ENCODE peak calls at places on chromosomes 7 and 10, in ten cellular contexts. R, X, G, D, B, C, H, F, J and M are unnamed samples.

GRCh38 chr10:119253433-119254174 is 46.2 kb downstream of the GRK5 start:
- DNase-seq in R (peak; percentile 73), D (peak; percentile 47), F (no peak), H (peak; percentile 95), B (peak; percentile 87), C (peak; percentile 97), J (peak; percentile 32), X (peak; percentile 87), G (peak; percentile 89), M (peak; percentile 51)

GRCh38 chr7:27905951-27906350 is 166.0 kb downstream of the TAX1BP1 start:
- DNase-seq in F (no peak), X (no peak), B (no peak), H (no peak), C (no peak), R (no peak), J (no peak), G (no peak), D (no peak), M (no peak)

GRCh38 chr7:23377134-23377533 is 78.0 kb downstream of the MALSU1 start:
- DNase-seq in C (no peak), R (no peak), H (no peak), X (no peak), G (no peak), D (no peak), J (no peak), B (peak; percentile 43), F (no peak), M (no peak)

GRCh38 chr10:56012146-56012545 is 348.9 kb downstream of the ZWINT start:
- DNase-seq in F (no peak), C (no peak), X (no peak), J (no peak), H (no peak), R (no peak), B (no peak), G (no peak), D (no peak), M (no peak)

GRCh38 chr7:18488047-18488446 is 7.5 kb upstream of the HDAC9 start:
- DNase-seq in X (no peak), J (no peak), R (no peak), C (no peak), D (no peak), H (no peak), B (peak; percentile 31), F (no peak), G (no peak), M (no peak)

GRCh38 chr7:117323877-117324699 is 1.2 kb upstream of the WNT2 start:
- DNase-seq in C (no peak), G (no peak), R (peak; percentile 22), X (no peak), H (no peak), J (peak; percentile 16), B (peak; percentile 4), F (peak; percentile 72), D (peak; percentile 21), M (peak; percentile 59)

GRCh38 chr10:48446785-48447184 is 140.3 kb downstream of the MAPK8 start:
- DNase-seq in R (no peak), H (peak; percentile 57), J (peak; percentile 3), F (peak; percentile 36), G (no peak), D (no peak), C (no peak), X (no peak), B (no peak), M (peak; percentile 27)

GRCh38 chr10:48554246-48554645 is 50.6 kb downstream of the ARHGAP22 start:
- DNase-seq in J (no peak), D (no peak), F (no peak), H (no peak), G (peak; percentile 57), R (no peak), X (no peak), C (no peak), B (no peak), M (no peak)

GRCh38 chr7:106283831-106284515 is 810 bp downstream of the NAMPT start:
- DNase-seq in J (peak; percentile 51), D (peak; percentile 61), G (peak; percentile 60), H (peak; percentile 81), B (peak; percentile 56), C (no peak), X (peak; percentile 68), F (no peak), R (peak; percentile 37), M (peak; percentile 54)

GRCh38 chr7:106282374-106282773 is 2.4 kb downstream of the NAMPT start:
- DNase-seq in X (no peak), F (no peak), R (no peak), C (no peak), H (no peak), J (no peak), D (no peak), G (no peak), B (no peak), M (no peak)

GRCh38 chr7:106281919-106282318 is 2.9 kb downstream of the NAMPT start:
- DNase-seq in D (no peak), X (no peak), C (no peak), F (no peak), H (no peak), R (no peak), B (no peak), J (no peak), G (no peak), M (no peak)

GRCh38 chr7:106283501-106283830 is 1.3 kb downstream of the NAMPT start:
- DNase-seq in R (no peak), H (no peak), X (no peak), D (no peak), J (no peak), F (no peak), C (no peak), G (no peak), B (no peak), M (no peak)

DNA sequence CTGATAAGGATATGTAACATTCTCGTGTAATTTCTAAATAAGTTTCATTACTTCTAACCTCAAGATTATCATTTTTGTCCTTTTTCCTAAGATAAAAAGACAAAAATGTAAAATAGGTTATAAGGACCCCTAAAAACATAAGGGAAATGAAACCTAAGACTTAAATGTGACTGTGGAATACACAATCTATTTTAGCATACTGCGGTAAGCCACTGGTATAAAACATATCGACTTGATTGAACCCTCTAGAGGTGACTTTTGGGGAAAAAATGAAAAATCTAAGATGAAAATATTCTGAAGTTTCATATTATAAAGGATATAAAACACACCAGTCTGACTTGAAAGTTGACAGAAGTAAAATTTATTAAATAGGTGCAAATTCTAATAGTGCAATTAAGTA is 1.9 kb downstream of the NAMPT start:
- DNase-seq in G (no peak), J (no peak), H (no peak), B (no peak), D (no peak), R (no peak), F (no peak), X (no peak), C (no peak), M (no peak)
- H3K4me3 ChIP-seq in G (peak overlapping the region; percentile 81), J (peak overlapping the region; percentile 6), H (peak overlapping the region; percentile 88), B (peak overlapping the region; percentile 78), D (no peak overlapping the region), R (peak overlapping the region; percentile 74), F (no peak overlapping the region), X (no peak overlapping the region), C (no peak overlapping the region), M (no peak overlapping the region)

GRCh38 chr7:69801729-69802688 is 203.7 kb downstream of the AUTS2 start:
- DNase-seq in B (no peak), C (no peak), X (no peak), H (no peak), J (no peak), G (no peak), F (no peak), R (no peak), D (no peak), M (no peak)

GRCh38 chr7:69799990-69800389 is 201.7 kb downstream of the AUTS2 start:
- DNase-seq in G (no peak), B (no peak), X (no peak), D (no peak), J (no peak), H (no peak), C (no peak), F (no peak), R (no peak), M (no peak)

GRCh38 chr7:69800495-69800894 is 202.2 kb downstream of the AUTS2 start:
- DNase-seq in F (no peak), C (no peak), J (peak; percentile 46), B (no peak), H (no peak), G (no peak), D (no peak), X (no peak), R (no peak), M (peak; percentile 64)

GRCh38 chr7:69804962-69805361 is 206.7 kb downstream of the AUTS2 start:
- DNase-seq in C (no peak), G (no peak), D (no peak), F (no peak), B (no peak), J (no peak), R (no peak), H (no peak), X (no peak), M (no peak)

GRCh38 chr7:69803699-69804516 is 205.6 kb downstream of the AUTS2 start:
- DNase-seq in D (no peak), X (no peak), F (no peak), B (no peak), G (no peak), H (no peak), J (no peak), C (no peak), R (no peak), M (no peak)
- TF ChIP-seq CTCF in D (no peak), X (no peak), F (no peak), B (no peak), G (no peak), H (no peak), J (no peak), C (no peak), R (no peak), M (no peak)

GRCh38 chr10:6306917-6307316 is 104.2 kb downstream of the PFKFB3 start:
- DNase-seq in J (no peak), G (no peak), D (no peak), R (no peak), H (no peak), B (no peak), C (no peak), X (no peak), F (no peak), M (no peak)

GRCh38 chr10:6301482-6302083 is 98.9 kb downstream of the PFKFB3 start:
- DNase-seq in F (no peak), B (peak; percentile 22), H (no peak), C (no peak), X (no peak), D (no peak), R (no peak), J (no peak), G (no peak), M (no peak)

GRCh38 chr10:6300784-6301180 is 98.0 kb downstream of the PFKFB3 start:
- DNase-seq in C (no peak), F (no peak), X (no peak), G (no peak), D (no peak), J (no peak), B (no peak), R (no peak), H (no peak), M (no peak)

GRCh38 chr10:6310977-6311376 is 108.2 kb downstream of the PFKFB3 start:
- DNase-seq in R (no peak), F (no peak), H (no peak), J (no peak), C (no peak), X (no peak), D (no peak), B (no peak), G (no peak), M (no peak)

DNA sequence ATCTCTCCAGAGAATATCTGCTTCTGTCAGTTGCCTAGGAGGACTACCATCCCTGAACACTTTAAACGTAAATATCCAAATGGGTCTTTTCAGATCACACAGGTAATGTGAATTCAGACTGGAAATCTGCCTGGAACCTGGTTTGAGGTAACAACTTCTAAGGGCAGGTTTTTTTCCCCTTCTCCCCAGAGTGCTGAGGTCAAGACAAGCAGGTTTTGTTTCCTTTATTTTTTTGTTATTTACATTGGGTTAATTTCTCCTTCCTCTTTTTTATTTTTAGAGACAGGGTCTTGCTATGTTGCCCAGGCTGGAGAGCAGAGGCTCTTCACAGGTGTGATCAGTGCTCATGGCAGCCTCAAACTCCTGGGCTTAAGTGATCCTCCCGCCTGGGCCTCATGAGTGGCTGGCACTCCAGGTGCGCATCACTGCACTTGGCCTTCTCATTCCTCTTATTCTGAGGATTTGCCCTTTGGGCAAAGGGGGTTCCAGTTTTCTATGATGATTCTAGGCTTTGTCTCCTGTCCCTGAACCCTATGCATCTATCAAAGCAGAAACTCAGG is 103.1 kb downstream of the PFKFB3 start:
- DNase-seq in R (no peak), J (no peak), G (no peak), B (no peak), C (no peak), X (no peak), H (no peak), F (no peak), D (no peak), M (no peak)
- H3K27ac ChIP-seq in R (no peak overlapping the region), J (no peak overlapping the region), G (no peak overlapping the region), B (no peak overlapping the region), C (no peak overlapping the region), X (no peak overlapping the region), H (no peak overlapping the region), F (no peak overlapping the region), D (no peak overlapping the region), M (no peak overlapping the region)

DNA sequence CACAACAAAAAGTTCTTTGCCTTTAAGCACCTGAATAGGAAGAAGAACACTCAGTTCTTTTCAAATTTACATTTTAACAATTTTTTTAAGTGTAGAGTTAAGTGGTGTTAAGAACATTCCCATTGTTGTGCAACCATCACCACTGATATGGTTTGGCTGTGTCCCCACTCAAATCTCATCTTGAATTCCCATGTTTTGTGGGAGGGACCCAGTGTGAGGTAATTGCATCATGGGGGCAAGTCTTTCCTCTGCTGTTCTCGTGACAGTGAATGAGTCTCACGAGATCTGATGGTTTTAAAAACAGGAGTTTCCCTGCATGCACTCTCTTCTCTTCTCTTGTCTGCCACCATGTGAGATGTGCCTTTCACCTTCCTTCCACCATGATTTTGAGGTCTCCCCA is 155.7 kb downstream of the PLXNA4 start:
- DNase-seq in D (no peak), G (no peak), X (no peak), C (no peak), J (no peak), R (no peak), B (no peak), H (no peak), F (no peak), M (no peak)
- H3K4me3 ChIP-seq in D (no peak overlapping the region), G (no peak overlapping the region), X (no peak overlapping the region), C (no peak overlapping the region), J (no peak overlapping the region), R (no peak overlapping the region), B (no peak overlapping the region), H (no peak overlapping the region), F (no peak overlapping the region), M (no peak overlapping the region)